ENCODE peak calls at places on chromosomes 13 and 19, in nine cellular contexts. K is cardiac muscle cell; Q is islet precursor cell; V is NCI-H2029; U is effector CD4-positive, alpha-beta T cell; J is activated T-cell treated with anti-CD3 and anti-CD28 coated beads, Interleukin-2, amount 50 U/mL, for 72 hours; M is stimulated activated CD4-positive, alpha-beta T cell treated with anti-CD3 and anti-CD28 coated beads, Interleukin-4, amount 100 ng/mL, for 1 hour; H is NCI-H2171 treated with DMSO at 0.1 percent for 48 hours; W is heart left ventricle. N is an unnamed sample.

GRCh38 chr13:109840201-109840892 is 54.0 kb upstream of the IRS2 start:
- DNase-seq in K (peak; percentile 57), Q (peak; percentile 71), V (no peak), U (no peak), J (peak; percentile 43), M (peak; percentile 6), H (no peak), W (no peak), N (peak; percentile 13)

GRCh38 chr19:49887037-49887652 is 9.5 kb downstream of the IL4I1 start:
- DNase-seq in K (no peak), Q (no peak), V (no peak), U (no peak), J (no peak), M (no peak), H (no peak), W (no peak), N (no peak)

GRCh38 chr19:42255766-42256750 is 1.1 kb upstream of the ERF start:
- DNase-seq in K (peak; percentile 78), Q (peak; percentile 80), V (no peak), U (no peak), J (no peak), M (no peak), H (peak; percentile 41), W (peak; percentile 79), N (no peak)

GRCh38 chr13:113650731-113651148 is 7.3 kb downstream of the ATP4B start:
- DNase-seq in K (no peak), Q (peak; percentile 44), V (no peak), U (no peak), J (no peak), M (no peak), H (no peak), W (peak; percentile 6), N (no peak)

GRCh38 chr13:102651892-102652291 is 43.0 kb downstream of the METTL21C start:
- DNase-seq in K (peak; percentile 4), Q (no peak), V (no peak), U (no peak), J (no peak), M (no peak), H (no peak), W (no peak), N (no peak)

GRCh38 chr13:113804703-113805430 is 45.8 kb downstream of the TMEM255B start:
- DNase-seq in K (no peak), Q (no peak), V (no peak), U (no peak), J (no peak), M (no peak), H (no peak), W (no peak), N (no peak)

GRCh38 chr19:48713041-48713863 is 6.3 kb downstream of the MAMSTR start:
- DNase-seq in K (no peak), Q (peak; percentile 79), V (no peak), U (no peak), J (no peak), M (no peak), H (peak; percentile 43), W (no peak), N (no peak)

GRCh38 chr13:45341799-45342584 is 1.0 kb upstream of the TPT1 start:
- DNase-seq in K (peak; percentile 61), Q (no peak), V (no peak), U (no peak), J (no peak), M (no peak), H (no peak), W (no peak), N (no peak)

GRCh38 chr19:51514866-51515481 is 13.4 kb upstream of the SIGLEC12 start:
- DNase-seq in K (peak; percentile 72), Q (no peak), V (peak; percentile 1), U (no peak), J (peak; percentile 23), M (no peak), H (peak; percentile 43), W (no peak), N (peak; percentile 9)

N was measured in activated naive CD4-positive, alpha-beta T cell treated with Interleukin-2 at 50 U/mL for 16 hours.